ENCODE peak calls at places on chromosome 10, in five cellular contexts. One of them, this sample, is unnamed.

GRCh38 chr10:1151071-1152033 is 95.2 kb downstream of the WDR37 start:
- DNase-seq in HCT116: no peak
- DNase-seq in prostate gland: no peak
- DNase-seq in ovary: no peak
- DNase-seq in vagina: peak
- DNase-seq in this sample: peak

GRCh38 chr10:75403144-75404022 is 1.8 kb upstream of the ZNF503 start:
- DNase-seq in prostate gland: peak
- DNase-seq in HCT116: no peak
- DNase-seq in vagina: no peak
- DNase-seq in ovary: peak
- DNase-seq in this sample: peak

GRCh38 chr10:110446954-110447608 is 50.6 kb upstream of the DUSP5 start:
- DNase-seq in ovary: no peak
- DNase-seq in HCT116: no peak
- DNase-seq in prostate gland: no peak
- DNase-seq in vagina: no peak
- DNase-seq in this sample: no peak

GRCh38 chr10:79159141-79159619 is 90.4 kb downstream of the ZMIZ1 start:
- DNase-seq in HCT116: no peak
- DNase-seq in prostate gland: no peak
- DNase-seq in ovary: peak
- DNase-seq in vagina: no peak
- DNase-seq in this sample: no peak

GRCh38 chr10:126459032-126459831 is 71.0 kb upstream of the ADAM12 start:
- DNase-seq in vagina: no peak
- DNase-seq in ovary: no peak
- DNase-seq in HCT116: no peak
- DNase-seq in prostate gland: no peak
- DNase-seq in this sample: no peak

GRCh38 chr10:110034596-110034995 is 26.8 kb downstream of the ADD3 start:
- DNase-seq in ovary: no peak
- DNase-seq in vagina: no peak
- DNase-seq in prostate gland: no peak
- DNase-seq in HCT116: no peak
- DNase-seq in this sample: no peak

GRCh38 chr10:109997233-109997632 is 10.6 kb upstream of the ADD3 start:
- DNase-seq in vagina: no peak
- DNase-seq in HCT116: no peak
- DNase-seq in ovary: no peak
- DNase-seq in prostate gland: no peak
- DNase-seq in this sample: no peak

GRCh38 chr10:65394898-65395297 is 1530.9 kb upstream of the LRRTM3 start:
- DNase-seq in prostate gland: no peak
- DNase-seq in HCT116: no peak
- DNase-seq in vagina: no peak
- DNase-seq in ovary: no peak
- DNase-seq in this sample: no peak

GRCh38 chr10:4944751-4945280 is 18.4 kb upstream of the AKR1C1 start:
- DNase-seq in prostate gland: no peak
- DNase-seq in ovary: no peak
- DNase-seq in vagina: no peak
- DNase-seq in HCT116: no peak
- DNase-seq in this sample: no peak

GRCh38 chr10:79328737-79329504 is 18.3 kb upstream of the PPIF start:
- DNase-seq in vagina: no peak
- DNase-seq in HCT116: no peak
- DNase-seq in ovary: no peak
- DNase-seq in prostate gland: no peak
- DNase-seq in this sample: no peak

GRCh38 chr10:31721166-31721565 is 207.5 kb downstream of the ARHGAP12 start:
- DNase-seq in vagina: no peak
- DNase-seq in ovary: no peak
- DNase-seq in HCT116: no peak
- DNase-seq in prostate gland: no peak
- DNase-seq in this sample: no peak

GRCh38 chr10:90604636-90605035 is 253.2 kb downstream of the HTR7 start:
- DNase-seq in vagina: no peak
- DNase-seq in prostate gland: no peak
- DNase-seq in HCT116: no peak
- DNase-seq in ovary: no peak
- DNase-seq in this sample: no peak

GRCh38 chr10:45001382-45002148 is 842 bp downstream of the ZNF22 start:
- DNase-seq in HCT116: no peak
- DNase-seq in prostate gland: peak
- DNase-seq in ovary: peak
- DNase-seq in vagina: peak
- DNase-seq in this sample: peak

GRCh38 chr10:72006026-72006425 is 41.8 kb downstream of the CHST3 start:
- DNase-seq in vagina: no peak
- DNase-seq in prostate gland: no peak
- DNase-seq in ovary: no peak
- DNase-seq in HCT116: no peak
- DNase-seq in this sample: no peak

GRCh38 chr10:77989081-77989724 is 40.1 kb downstream of the POLR3A start:
- DNase-seq in vagina: no peak
- DNase-seq in ovary: no peak
- DNase-seq in HCT116: no peak
- DNase-seq in prostate gland: no peak
- DNase-seq in this sample: no peak

GRCh38 chr10:104120903-104121484 is 977 bp upstream of the SFR1 start:
- DNase-seq in vagina: peak
- DNase-seq in prostate gland: peak
- DNase-seq in ovary: peak
- DNase-seq in HCT116: peak
- DNase-seq in this sample: peak
- TF ChIP-seq POLR2A in vagina: no peak
- TF ChIP-seq POLR2A in prostate gland: peak
- TF ChIP-seq POLR2A in ovary: peak
- TF ChIP-seq POLR2A in HCT116: peak
- TF ChIP-seq POLR2A in this sample: no peak

GRCh38 chr10:124091646-124092269 is 1.6 kb downstream of the CHST15 start:
- DNase-seq in HCT116: no peak
- DNase-seq in prostate gland: no peak
- DNase-seq in vagina: no peak
- DNase-seq in ovary: peak
- DNase-seq in this sample: peak
- H3K4me3 ChIP-seq in HCT116: peak
- H3K4me3 ChIP-seq in prostate gland: peak
- H3K4me3 ChIP-seq in vagina: peak
- H3K4me3 ChIP-seq in ovary: peak
- H3K4me3 ChIP-seq in this sample: peak

GRCh38 chr10:11161910-11162309 is 144.2 kb downstream of the CELF2 start:
- DNase-seq in ovary: no peak
- DNase-seq in prostate gland: no peak
- DNase-seq in vagina: peak
- DNase-seq in HCT116: no peak
- DNase-seq in this sample: no peak

GRCh38 chr10:11164806-11165590 is 147.3 kb downstream of the CELF2 start:
- DNase-seq in prostate gland: peak
- DNase-seq in vagina: peak
- DNase-seq in HCT116: no peak
- DNase-seq in ovary: peak
- DNase-seq in this sample: peak

GRCh38 chr10:11163990-11164805 is 146.5 kb downstream of the CELF2 start:
- DNase-seq in HCT116: no peak
- DNase-seq in vagina: peak
- DNase-seq in prostate gland: no peak
- DNase-seq in ovary: no peak
- DNase-seq in this sample: no peak

GRCh38 chr10:11160982-11161554 is 143.4 kb downstream of the CELF2 start:
- DNase-seq in vagina: peak
- DNase-seq in HCT116: no peak
- DNase-seq in prostate gland: no peak
- DNase-seq in ovary: no peak
- DNase-seq in this sample: no peak

DNA sequence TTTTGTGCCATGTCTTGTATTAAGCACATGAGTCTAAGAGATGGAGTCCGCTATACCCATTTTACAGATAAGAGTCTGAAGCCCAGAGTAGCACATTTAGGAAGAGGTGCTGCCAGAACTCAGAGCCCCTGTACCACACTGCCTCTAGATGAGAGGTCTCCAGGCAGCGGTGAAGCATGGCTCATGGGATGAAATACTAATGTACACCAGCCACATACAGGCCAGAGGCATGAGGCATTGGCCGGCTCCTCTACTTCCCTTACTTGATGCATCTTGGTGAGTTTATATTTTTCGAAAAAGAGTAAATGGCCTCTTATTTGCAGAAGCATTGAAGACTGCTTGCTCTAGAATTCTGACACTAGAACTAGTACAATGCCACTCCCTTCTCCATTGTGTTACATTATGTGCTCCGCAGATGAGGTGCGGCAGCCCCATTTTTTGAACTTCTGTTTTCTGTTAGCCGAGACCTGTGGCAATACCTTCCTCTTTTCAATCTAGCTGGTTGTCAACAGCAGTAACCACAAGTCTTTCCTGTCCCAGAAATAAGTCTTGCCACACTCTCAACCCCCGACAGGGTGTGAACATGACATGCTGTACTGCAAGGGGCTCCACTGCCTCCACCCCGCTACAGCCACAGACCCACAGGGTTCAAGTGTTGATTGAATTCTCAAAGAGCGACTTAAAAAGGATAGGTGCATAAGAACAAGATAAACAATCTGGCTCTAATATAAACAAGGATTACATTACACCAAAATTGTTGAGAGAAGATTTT is 145.3 kb downstream of the CELF2 start:
- DNase-seq in ovary: no peak
- DNase-seq in prostate gland: no peak
- DNase-seq in HCT116: no peak
- DNase-seq in vagina: peak
- DNase-seq in this sample: peak
- TF ChIP-seq CTCF in ovary: no peak
- TF ChIP-seq CTCF in prostate gland: no peak
- TF ChIP-seq CTCF in HCT116: no peak
- TF ChIP-seq CTCF in vagina: no peak
- TF ChIP-seq CTCF in this sample: no peak

DNA sequence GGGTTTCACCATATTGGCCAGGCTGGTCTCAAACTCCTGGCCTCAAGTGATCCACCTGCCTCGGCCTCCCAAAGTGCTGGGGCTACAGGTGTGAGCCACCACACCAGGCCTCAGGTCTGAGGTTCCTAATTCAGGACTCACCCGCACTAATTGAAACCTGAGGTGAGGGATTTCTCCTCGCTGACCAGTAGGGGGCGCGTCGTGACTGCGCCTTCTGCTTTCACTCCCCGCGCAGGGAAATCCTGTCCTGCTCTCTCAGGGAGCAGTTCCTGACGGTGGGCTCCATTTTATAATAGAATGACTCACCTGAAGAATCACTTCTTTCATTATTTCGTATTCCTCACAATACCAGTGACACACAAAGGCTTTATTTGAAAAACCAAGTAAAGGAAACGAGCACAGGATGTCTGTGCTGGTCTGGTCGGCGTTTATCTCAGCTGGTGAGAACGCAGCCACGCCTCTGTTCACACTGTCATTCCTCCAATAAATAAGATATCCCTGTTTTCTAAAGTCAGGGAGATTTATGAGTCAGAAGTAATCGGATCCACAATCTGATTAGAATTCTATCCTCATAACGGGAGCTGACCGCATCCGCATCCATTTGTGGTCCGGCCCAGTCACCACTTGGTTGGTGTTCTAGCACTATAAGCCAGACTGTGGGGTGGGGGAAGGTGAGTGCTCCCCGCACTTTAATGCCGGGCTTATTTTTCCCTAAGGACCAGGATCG is 35.4 kb downstream of the BAG3 start:
- DNase-seq in HCT116: peak
- DNase-seq in ovary: peak
- DNase-seq in vagina: no peak
- DNase-seq in prostate gland: peak
- DNase-seq in this sample: peak
- TF ChIP-seq POLR2A in HCT116: no peak
- TF ChIP-seq POLR2A in ovary: no peak
- TF ChIP-seq POLR2A in vagina: no peak
- TF ChIP-seq POLR2A in prostate gland: no peak
- TF ChIP-seq POLR2A in this sample: no peak

GRCh38 chr10:8076948-8077347 is 22.5 kb downstream of the GATA3 start:
- DNase-seq in ovary: no peak
- DNase-seq in HCT116: no peak
- DNase-seq in prostate gland: no peak
- DNase-seq in vagina: no peak
- DNase-seq in this sample: no peak
- H3K4me3 ChIP-seq in ovary: no peak
- H3K4me3 ChIP-seq in HCT116: no peak
- H3K4me3 ChIP-seq in prostate gland: no peak
- H3K4me3 ChIP-seq in vagina: no peak
- H3K4me3 ChIP-seq in this sample: no peak

DNA sequence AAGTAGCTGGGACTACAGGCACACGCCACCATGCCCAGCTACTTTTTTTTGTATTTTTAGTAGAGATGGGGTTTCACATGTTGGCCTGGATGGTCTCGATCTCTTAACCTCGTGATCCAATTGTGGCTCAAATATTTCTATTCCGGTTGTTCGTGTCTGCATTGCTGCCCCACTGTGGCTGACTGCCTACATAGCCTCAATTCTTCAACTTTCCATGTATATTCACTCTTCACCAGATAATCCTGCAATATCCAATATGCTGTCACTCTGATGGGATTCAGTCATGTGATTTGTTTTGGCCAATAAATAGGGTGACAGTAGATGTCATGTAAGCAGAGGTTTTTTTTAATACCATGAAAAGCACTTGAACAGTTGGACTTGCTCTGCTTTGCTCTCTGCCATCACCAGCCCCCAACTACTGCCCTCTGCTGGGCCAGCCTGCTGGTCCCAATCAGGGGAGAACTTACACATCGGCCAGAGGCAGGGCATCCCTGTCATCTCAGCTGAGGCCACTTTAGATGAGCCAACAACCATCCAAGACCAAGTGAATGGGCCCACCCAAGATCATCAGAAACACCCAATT is 56.7 kb downstream of the NSUN6 start:
- DNase-seq in prostate gland: no peak
- DNase-seq in ovary: no peak
- DNase-seq in HCT116: no peak
- DNase-seq in vagina: no peak
- DNase-seq in this sample: no peak
- TF ChIP-seq CTCF in prostate gland: no peak
- TF ChIP-seq CTCF in ovary: no peak
- TF ChIP-seq CTCF in HCT116: peak
- TF ChIP-seq CTCF in vagina: no peak
- TF ChIP-seq CTCF in this sample: no peak

GRCh38 chr10:59000162-59000825 is 176.1 kb upstream of the PHYHIPL start:
- DNase-seq in vagina: no peak
- DNase-seq in prostate gland: no peak
- DNase-seq in ovary: no peak
- DNase-seq in HCT116: no peak
- DNase-seq in this sample: no peak
- TF ChIP-seq POLR2A in vagina: no peak
- TF ChIP-seq POLR2A in prostate gland: no peak
- TF ChIP-seq POLR2A in ovary: no peak
- TF ChIP-seq POLR2A in HCT116: no peak
- TF ChIP-seq POLR2A in this sample: no peak

GRCh38 chr10:129193148-129193547 is 273.9 kb upstream of the MGMT start:
- DNase-seq in vagina: no peak
- DNase-seq in HCT116: no peak
- DNase-seq in ovary: no peak
- DNase-seq in prostate gland: no peak
- DNase-seq in this sample: no peak
- H3K4me3 ChIP-seq in vagina: no peak
- H3K4me3 ChIP-seq in HCT116: no peak
- H3K4me3 ChIP-seq in ovary: no peak
- H3K4me3 ChIP-seq in prostate gland: no peak
- H3K4me3 ChIP-seq in this sample: no peak

This sample was measured in lower leg skin.